ENCODE peak calls at places on chromosomes 3 and 15, in eight cellular contexts. E is cardiac muscle cell, V is SK-N-SH, W is left lung, A is mucosa of descending colon, U is fibroblast of lung, B is AG09309, N is epithelial cell of esophagus. H is an unnamed sample.

GRCh38 chr15:101206173-101206572 is 45.7 kb downstream of the CHSY1 start:
- DNase-seq in E (no peak), V (no peak), W (no peak), A (no peak), U (peak; percentile 89), B (no peak), N (peak; percentile 33), H (no peak)

GRCh38 chr15:69074011-69074842 is 59.7 kb downstream of the NOX5 start:
- DNase-seq in E (peak; percentile 74), V (peak; percentile 82), W (peak; percentile 73), A (peak; percentile 83), U (peak; percentile 75), B (no peak), N (peak; percentile 70), H (peak; percentile 19)

GRCh38 chr3:62732183-62732904 is 142.9 kb downstream of the CADPS start:
- DNase-seq in E (no peak), V (no peak), W (no peak), A (no peak), U (no peak), B (no peak), N (peak; percentile 24), H (no peak)

GRCh38 chr3:183369117-183369516 is 59.3 kb downstream of the MCF2L2 start:
- DNase-seq in E (no peak), V (no peak), W (no peak), A (no peak), U (no peak), B (no peak), N (no peak), H (no peak)

GRCh38 chr3:31103623-31104180 is 209.2 kb upstream of the GADL1 start:
- DNase-seq in E (no peak), V (no peak), W (no peak), A (no peak), U (peak; percentile 44), B (no peak), N (peak; percentile 26), H (no peak)

GRCh38 chr3:126132751-126133511 is 47.5 kb downstream of the ALDH1L1 start:
- DNase-seq in E (peak; percentile 23), V (peak; percentile 16), W (no peak), A (no peak), U (no peak), B (no peak), N (peak; percentile 25), H (no peak)

GRCh38 chr15:96339662-96340347 is 9.3 kb downstream of the NR2F2 start:
- DNase-seq in E (no peak), V (no peak), W (no peak), A (no peak), U (peak; percentile 60), B (no peak), N (no peak), H (no peak)

GRCh38 chr3:14827776-14828175 is 9.0 kb downstream of the FGD5 start:
- DNase-seq in E (peak; percentile 44), V (no peak), W (no peak), A (no peak), U (no peak), B (no peak), N (peak; percentile 20), H (no peak)

GRCh38 chr15:59817834-59818233 is 128.7 kb upstream of the BNIP2 start:
- DNase-seq in E (no peak), V (no peak), W (no peak), A (no peak), U (no peak), B (no peak), N (no peak), H (no peak)

GRCh38 chr15:39205506-39206371 is 375.1 kb upstream of the THBS1 start:
- DNase-seq in E (no peak), V (no peak), W (no peak), A (no peak), U (no peak), B (no peak), N (peak; percentile 77), H (no peak)

GRCh38 chr15:93366387-93367100 is 277.5 kb upstream of the RGMA start:
- DNase-seq in E (peak; percentile 8), V (no peak), W (no peak), A (no peak), U (no peak), B (no peak), N (no peak), H (no peak)

GRCh38 chr3:126267976-126268615 is 87.7 kb upstream of the ALDH1L1 start:
- DNase-seq in E (no peak), V (no peak), W (no peak), A (no peak), U (no peak), B (no peak), N (no peak), H (no peak)

GRCh38 chr3:41794748-41795589 is 166.9 kb downstream of the ULK4 start:
- DNase-seq in E (no peak), V (no peak), W (no peak), A (no peak), U (no peak), B (no peak), N (no peak), H (no peak)

GRCh38 chr3:101854608-101855304 is 5.4 kb downstream of the NFKBIZ start:
- DNase-seq in E (no peak), V (no peak), W (no peak), A (no peak), U (no peak), B (no peak), N (no peak), H (no peak)

DNA sequence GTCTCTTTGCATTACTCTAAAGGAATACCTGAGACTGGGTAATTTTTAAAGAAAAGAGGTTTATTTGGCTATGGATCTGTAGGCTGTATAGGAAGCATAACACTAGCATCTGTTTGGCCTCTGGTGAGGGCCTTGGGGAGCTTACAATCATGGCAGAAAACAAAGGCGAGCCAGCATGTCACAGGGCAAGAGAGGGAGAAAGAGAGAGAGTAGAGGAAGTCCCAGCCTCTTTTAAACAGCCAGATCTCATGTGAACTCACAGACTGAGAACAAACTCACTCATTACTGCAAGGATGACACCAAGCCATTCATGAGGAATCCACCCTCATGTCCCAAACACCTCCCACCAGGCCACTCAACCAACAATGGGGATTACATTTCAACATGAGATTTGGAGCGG is 974.6 kb downstream of the FHIT start:
- DNase-seq in E (no peak), V (no peak), W (no peak), A (no peak), U (no peak), B (no peak), N (no peak), H (no peak)
- H3K4me3 ChIP-seq in E (no peak overlapping the region), V (no peak overlapping the region), W (no peak overlapping the region), A (no peak overlapping the region), U (no peak overlapping the region), B (no peak overlapping the region), N (no peak overlapping the region), H (no peak overlapping the region)

GRCh38 chr3:169772951-169773816 is at the start of gene MYNN:
- DNase-seq in E (peak; percentile 92), V (peak; percentile 85), W (peak; percentile 93), A (peak; percentile 95), U (peak; percentile 84), B (peak; percentile 41), N (peak; percentile 93), H (peak; percentile 56)
- TF ChIP-seq CTCF in E (peak; percentile 16), V (no peak), W (no peak), A (no peak), U (no peak), B (no peak), N (peak; percentile 21), H (peak; percentile 0)

GRCh38 chr3:149000207-149000745 is 8.9 kb downstream of the GYG1 start:
- DNase-seq in E (no peak), V (no peak), W (no peak), A (no peak), U (peak; percentile 50), B (no peak), N (peak; percentile 28), H (no peak)
- H3K4me3 ChIP-seq in E (no peak overlapping the region), V (no peak overlapping the region), W (no peak overlapping the region), A (no peak overlapping the region), U (no peak overlapping the region), B (no peak overlapping the region), N (no peak overlapping the region), H (no peak overlapping the region)

GRCh38 chr15:99727733-99728132 is 5.5 kb downstream of the LYSMD4 start:
- DNase-seq in E (no peak), V (peak; percentile 30), W (no peak), A (no peak), U (no peak), B (no peak), N (no peak), H (no peak)

GRCh38 chr15:99729327-99729726 is 3.9 kb downstream of the LYSMD4 start:
- DNase-seq in E (no peak), V (no peak), W (no peak), A (no peak), U (no peak), B (no peak), N (no peak), H (no peak)

GRCh38 chr15:99731336-99732267 is 1.6 kb downstream of the LYSMD4 start:
- DNase-seq in E (no peak), V (no peak), W (no peak), A (no peak), U (no peak), B (no peak), N (no peak), H (no peak)

GRCh38 chr15:99732268-99732641 is 982 bp downstream of the LYSMD4 start:
- DNase-seq in E (no peak), V (no peak), W (no peak), A (no peak), U (peak; percentile 27), B (no peak), N (no peak), H (no peak)

GRCh38 chr15:99729920-99730319 is 3.3 kb downstream of the LYSMD4 start:
- DNase-seq in E (peak; percentile 56), V (peak; percentile 52), W (no peak), A (no peak), U (peak; percentile 41), B (no peak), N (peak; percentile 53), H (no peak)
- TF ChIP-seq CTCF in E (peak; percentile 60), V (peak; percentile 52), W (no peak), A (no peak), U (peak; percentile 48), B (peak; percentile 65), N (peak; percentile 41), H (peak; percentile 50)

H was measured in retinal pigment epithelial cell.